ENCODE peak calls at places on chromosomes 5 and 9, in five cellular contexts. M is GM03348, Y is WTC11, C is left cardiac atrium, B is DND-41. A is an unnamed sample.

GRCh38 chr5:40134883-40135520 is 544.7 kb upstream of the PTGER4 start:
- DNase-seq in C (no peak), B (no peak), Y (no peak), M (no peak), A (no peak)

GRCh38 chr5:124513216-124513615 is 233.2 kb downstream of the ZNF608 start:
- DNase-seq in B (no peak), Y (no peak), M (no peak), C (no peak), A (no peak)

GRCh38 chr5:123511290-123511647 is 708 bp upstream of the CSNK1G3 start:
- DNase-seq in M (peak; percentile 29), C (no peak), Y (no peak), B (no peak), A (peak; percentile 70)

GRCh38 chr9:91423785-91424402 is at the start of gene NFIL3:
- DNase-seq in C (peak; percentile 88), B (peak; percentile 69), Y (peak; percentile 70), M (peak; percentile 97), A (peak; percentile 77)

GRCh38 chr9:78831726-78832125 is 534.8 kb downstream of the PSAT1 start:
- DNase-seq in Y (no peak), B (no peak), M (no peak), C (no peak), A (no peak)

GRCh38 chr5:172694061-172694460 is 53.0 kb downstream of the NEURL1B start:
- DNase-seq in C (no peak), Y (no peak), M (no peak), B (no peak), A (no peak)

GRCh38 chr5:2556375-2556966 is 195.0 kb downstream of the IRX2 start:
- DNase-seq in C (no peak), Y (no peak), B (no peak), M (no peak), A (no peak)

GRCh38 chr9:33170464-33171156 is 3.5 kb upstream of the B4GALT1 start:
- DNase-seq in M (no peak), Y (peak; percentile 42), B (no peak), C (peak; percentile 65), A (no peak)

GRCh38 chr5:23289162-23289561 is 218.2 kb upstream of the PRDM9 start:
- DNase-seq in Y (no peak), B (no peak), M (no peak), C (no peak), A (no peak)

GRCh38 chr9:133120343-133121199 is 469 bp downstream of the RALGDS start:
- DNase-seq in Y (no peak), M (no peak), C (no peak), B (no peak), A (no peak)

GRCh38 chr9:123469231-123469630 is 113.2 kb downstream of the CRB2 start:
- DNase-seq in Y (no peak), M (no peak), B (no peak), C (no peak), A (no peak)

GRCh38 chr5:123708074-123708806 is 196.3 kb downstream of the CSNK1G3 start:
- DNase-seq in B (no peak), Y (no peak), M (peak; percentile 62), C (no peak), A (peak; percentile 89)

GRCh38 chr9:113772121-113772885 is 103.8 kb upstream of the ZNF618 start:
- DNase-seq in C (no peak), B (no peak), M (peak; percentile 67), Y (no peak), A (peak; percentile 69)

GRCh38 chr9:20209421-20210340 is 412.6 kb downstream of the MLLT3 start:
- DNase-seq in B (peak; percentile 92), M (no peak), C (no peak), Y (no peak), A (no peak)

GRCh38 chr9:15401266-15401665 is 21.4 kb upstream of the SNAPC3 start:
- DNase-seq in B (no peak), C (no peak), Y (no peak), M (no peak), A (peak; percentile 49)

GRCh38 chr5:150052326-150053230 is 33.8 kb downstream of the CSF1R start:
- DNase-seq in M (no peak), B (no peak), Y (no peak), C (no peak), A (no peak)

GRCh38 chr5:138635708-138636107 is 60.5 kb upstream of the HSPA9 start:
- DNase-seq in C (no peak), M (no peak), Y (no peak), B (no peak), A (no peak)

GRCh38 chr5:177111720-177112394 is 21.7 kb upstream of the NSD1 start:
- DNase-seq in M (peak; percentile 76), B (peak; percentile 74), Y (peak; percentile 94), C (no peak), A (no peak)

GRCh38 chr5:55608595-55608994 is 73.8 kb upstream of the PLPP1 start:
- DNase-seq in B (no peak), Y (no peak), C (no peak), M (no peak), A (no peak)

GRCh38 chr9:135103931-135104639 is 16.6 kb downstream of the OLFM1 start:
- DNase-seq in M (no peak), B (no peak), C (no peak), Y (no peak), A (no peak)

GRCh38 chr5:126523818-126524522 is 71.0 kb downstream of the ALDH7A1 start:
- DNase-seq in Y (no peak), C (no peak), M (no peak), B (no peak), A (peak; percentile 15)

GRCh38 chr9:16069671-16070586 is 517.1 kb downstream of the CCDC171 start:
- DNase-seq in Y (no peak), M (peak; percentile 43), B (no peak), C (no peak), A (peak; percentile 78)

GRCh38 chr9:265209-265900 is 50.7 kb downstream of the DOCK8 start:
- DNase-seq in C (no peak), Y (no peak), M (no peak), B (no peak), A (no peak)

GRCh38 chr9:92590386-92590785 is 54.6 kb upstream of the ECM2 start:
- DNase-seq in B (no peak), C (peak; percentile 82), M (peak; percentile 82), Y (no peak), A (peak; percentile 30)

GRCh38 chr5:177557041-177557647 is 2.8 kb upstream of the FAM193B start:
- DNase-seq in Y (no peak), B (no peak), C (no peak), M (no peak), A (no peak)

GRCh38 chr5:112308608-112309007 is 110.5 kb downstream of the EPB41L4A start:
- DNase-seq in C (no peak), B (no peak), M (no peak), Y (no peak), A (no peak)

GRCh38 chr5:132962429-132962928 is 955 bp downstream of the AFF4 start:
- DNase-seq in C (no peak), M (peak; percentile 60), B (peak; percentile 34), Y (no peak), A (peak; percentile 85)

GRCh38 chr5:154829589-154830218 is 20.7 kb downstream of the FAXDC2 start:
- DNase-seq in B (no peak), C (no peak), M (no peak), Y (no peak), A (peak; percentile 24)

GRCh38 chr9:112176410-112177010 is 1.4 kb upstream of the SUSD1 start:
- DNase-seq in Y (no peak), C (no peak), M (no peak), B (no peak), A (no peak)

GRCh38 chr5:1380011-1380817 is 35.3 kb upstream of the CLPTM1L start:
- DNase-seq in C (peak; percentile 52), M (peak; percentile 54), B (no peak), Y (peak; percentile 76), A (no peak)

GRCh38 chr5:80117446-80117845 is 82.3 kb downstream of the THBS4 start:
- DNase-seq in B (peak; percentile 20), M (no peak), Y (no peak), C (no peak), A (no peak)

GRCh38 chr9:114100536-114100935 is 1.4 kb upstream of the KIF12 start:
- DNase-seq in B (no peak), Y (no peak), M (no peak), C (no peak), A (no peak)

GRCh38 chr9:137793196-137793841 is 84.3 kb upstream of the CACNA1B start:
- DNase-seq in Y (no peak), B (no peak), M (no peak), C (no peak), A (no peak)